ENCODE peak calls at places on chromosomes 13 and 19, in eight cellular contexts. F is HCT116, Z is small intestine, O is A673, T is psoas muscle, V is H9, I is sigmoid colon, H is spleen. K is an unnamed sample.

GRCh38 chr19:18089726-18090125 is 3.0 kb upstream of the IL12RB1 start:
- DNase-seq in F (no peak), V (no peak), Z (no peak), O (no peak), H (peak), I (no peak), T (no peak), K (no peak)

GRCh38 chr19:27794444-27795042 is 1418.4 kb downstream of the UQCRFS1 start:
- DNase-seq in F (no peak), H (peak), T (no peak), I (no peak), V (peak), O (peak), Z (no peak), K (peak)

GRCh38 chr13:40629678-40630384 is 36.6 kb downstream of the FOXO1 start:
- DNase-seq in T (no peak), Z (no peak), O (no peak), F (no peak), H (no peak), I (no peak), V (no peak), K (no peak)

GRCh38 chr13:60627071-60627686 is 230.2 kb downstream of the TDRD3 start:
- DNase-seq in O (peak), V (peak), I (no peak), F (peak), Z (peak), H (no peak), T (no peak), K (peak)

GRCh38 chr19:2680808-2681207 is 21.7 kb downstream of the GNG7 start:
- DNase-seq in H (no peak), V (no peak), F (no peak), O (no peak), I (no peak), T (no peak), Z (no peak), K (no peak)

GRCh38 chr13:71218960-71219359 is 648.0 kb downstream of the DACH1 start:
- DNase-seq in I (no peak), V (no peak), O (peak), H (no peak), Z (peak), F (no peak), T (no peak), K (no peak)

GRCh38 chr13:29369060-29369743 is 226.3 kb downstream of the SLC7A1 start:
- DNase-seq in I (no peak), O (peak), T (no peak), H (no peak), V (peak), Z (peak), F (peak), K (peak)

GRCh38 chr13:101623469-101624209 is 171.2 kb downstream of the ITGBL1 start:
- DNase-seq in Z (no peak), H (no peak), T (no peak), V (no peak), O (peak), F (no peak), I (no peak), K (no peak)

GRCh38 chr19:5644051-5644450 is 21.2 kb downstream of the SAFB start:
- DNase-seq in Z (no peak), V (no peak), O (no peak), T (no peak), H (no peak), F (no peak), I (no peak), K (no peak)

GRCh38 chr13:49791214-49791752 is 1.2 kb downstream of the KPNA3 start:
- DNase-seq in V (no peak), Z (peak), T (no peak), O (peak), I (no peak), H (no peak), F (no peak), K (peak)

GRCh38 chr13:81142306-81142999 is 801.5 kb upstream of the SPRY2 start:
- DNase-seq in Z (no peak), T (no peak), F (no peak), H (no peak), I (no peak), O (no peak), V (no peak), K (no peak)

GRCh38 chr19:38063921-38064320 is 156.9 kb downstream of the SIPA1L3 start:
- DNase-seq in H (no peak), I (no peak), O (no peak), Z (no peak), F (no peak), V (no peak), T (no peak), K (no peak)
- H3K27ac ChIP-seq in H (no peak), I (no peak), O (no peak), Z (no peak), F (no peak), V (no peak), T (no peak), K (peak)

DNA sequence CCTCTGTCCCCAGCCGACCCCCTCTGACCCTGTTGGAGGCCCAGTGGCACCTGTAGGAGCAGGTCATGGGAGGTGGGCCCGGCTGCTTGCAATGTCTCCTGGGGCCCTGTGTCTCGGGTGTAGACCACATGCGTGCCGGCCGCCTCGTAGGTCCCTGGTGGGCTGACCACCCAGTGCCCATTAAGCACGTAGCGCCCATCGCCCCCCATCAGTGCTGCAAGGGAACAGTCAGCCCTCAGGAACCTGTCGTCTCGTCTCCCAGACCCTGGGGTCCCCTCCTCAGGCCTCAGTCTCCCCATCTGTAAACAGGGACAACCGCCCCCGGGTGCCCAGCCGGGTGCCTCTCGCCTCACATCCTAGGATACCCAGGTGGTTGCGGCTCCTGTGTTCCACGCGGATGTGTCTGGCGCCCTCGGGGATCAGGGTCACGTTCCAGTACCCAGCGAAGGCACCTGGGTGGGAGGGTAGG is 5.6 kb downstream of the ADAMTSL5 start:
- DNase-seq in O (no peak), Z (no peak), F (no peak), I (peak), H (no peak), V (no peak), T (no peak), K (no peak)
- H3K27ac ChIP-seq in O (peak), Z (peak), F (peak), I (peak), H (peak), V (no peak), T (peak), K (no peak)

GRCh38 chr19:3695124-3695733 is 5.0 kb downstream of the PIP5K1C start:
- DNase-seq in Z (no peak), H (no peak), V (no peak), O (no peak), I (no peak), F (no peak), T (no peak), K (no peak)

GRCh38 chr19:3697094-3697493 is 3.2 kb downstream of the PIP5K1C start:
- DNase-seq in T (no peak), Z (no peak), H (no peak), O (no peak), I (no peak), V (no peak), F (no peak), K (no peak)

GRCh38 chr19:3697671-3698385 is 2.4 kb downstream of the PIP5K1C start:
- DNase-seq in V (no peak), I (no peak), T (no peak), Z (no peak), H (no peak), F (no peak), O (no peak), K (no peak)

GRCh38 chr19:3695986-3696659 is 4.1 kb downstream of the PIP5K1C start:
- DNase-seq in T (no peak), H (no peak), Z (no peak), V (no peak), F (no peak), O (no peak), I (no peak), K (no peak)

GRCh38 chr19:3696660-3696995 is 3.6 kb downstream of the PIP5K1C start:
- DNase-seq in Z (no peak), V (no peak), T (no peak), I (no peak), F (no peak), O (no peak), H (no peak), K (no peak)
- H3K27ac ChIP-seq in Z (no peak), V (no peak), T (no peak), I (peak), F (no peak), O (no peak), H (no peak), K (no peak)

DNA sequence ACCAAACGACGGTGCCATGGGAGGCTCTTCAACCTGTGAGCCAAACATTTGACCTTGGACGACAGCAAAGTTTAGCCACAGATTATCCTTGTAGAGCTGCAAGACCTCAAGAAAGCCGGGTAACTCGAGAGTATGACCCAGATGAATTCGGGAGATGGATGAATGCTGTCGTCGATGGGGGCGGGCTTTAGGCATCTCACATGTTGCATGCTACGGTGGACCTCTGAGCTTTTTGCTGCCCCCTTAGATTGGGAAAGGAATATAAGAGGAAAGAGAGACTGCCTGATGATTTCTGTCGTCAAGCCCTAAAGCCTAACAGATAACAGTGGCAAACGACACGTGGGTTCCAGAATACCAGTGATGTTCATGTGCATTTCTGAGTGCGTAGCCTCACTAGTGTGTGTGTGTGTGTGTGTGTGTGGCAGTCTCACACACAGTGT is 716 bp upstream of the ABCC4 start:
- DNase-seq in F (no peak), V (no peak), Z (peak), T (no peak), O (peak), H (no peak), I (no peak), K (no peak)
- H3K27ac ChIP-seq in F (peak), V (no peak), Z (no peak), T (peak), O (peak), H (peak), I (no peak), K (peak)

DNA sequence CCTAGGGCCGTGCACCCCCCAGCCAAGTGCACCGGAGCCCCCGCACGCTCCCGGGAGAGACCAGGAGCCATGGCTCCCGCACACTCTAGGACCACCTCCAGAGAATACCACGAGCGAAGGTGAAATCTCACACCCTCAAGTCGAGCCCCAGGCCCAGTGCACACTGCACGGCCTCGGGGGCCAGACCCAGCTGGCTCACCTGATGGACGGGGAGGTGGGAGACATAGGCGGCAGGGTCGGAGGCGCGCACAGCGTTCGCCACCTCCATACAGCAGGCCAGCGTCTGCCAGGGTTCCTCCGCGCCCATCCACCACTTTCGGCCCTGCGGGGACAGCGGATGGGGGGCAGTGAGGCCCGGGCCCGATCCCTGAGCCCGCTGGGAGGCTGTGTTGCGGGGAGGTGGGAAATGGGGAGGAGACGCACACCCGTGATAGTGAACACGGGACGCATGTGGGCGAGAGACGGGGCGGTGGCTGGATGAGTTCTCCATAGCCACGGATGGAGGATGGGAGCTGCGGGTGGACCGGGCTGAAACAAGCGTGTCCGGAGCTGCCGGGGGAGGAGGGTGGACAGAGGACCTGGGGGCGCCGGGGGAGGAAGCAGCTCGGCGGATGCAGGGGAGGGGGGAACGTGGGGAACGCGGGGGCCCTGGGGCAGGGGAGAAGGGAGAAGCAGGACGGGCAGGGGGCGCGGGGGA is 13.0 kb downstream of the POLRMT start:
- DNase-seq in V (no peak), T (no peak), O (no peak), H (no peak), I (no peak), Z (no peak), F (no peak), K (no peak)
- H3K27ac ChIP-seq in V (no peak), T (no peak), O (no peak), H (no peak), I (no peak), Z (no peak), F (no peak), K (no peak)

DNA sequence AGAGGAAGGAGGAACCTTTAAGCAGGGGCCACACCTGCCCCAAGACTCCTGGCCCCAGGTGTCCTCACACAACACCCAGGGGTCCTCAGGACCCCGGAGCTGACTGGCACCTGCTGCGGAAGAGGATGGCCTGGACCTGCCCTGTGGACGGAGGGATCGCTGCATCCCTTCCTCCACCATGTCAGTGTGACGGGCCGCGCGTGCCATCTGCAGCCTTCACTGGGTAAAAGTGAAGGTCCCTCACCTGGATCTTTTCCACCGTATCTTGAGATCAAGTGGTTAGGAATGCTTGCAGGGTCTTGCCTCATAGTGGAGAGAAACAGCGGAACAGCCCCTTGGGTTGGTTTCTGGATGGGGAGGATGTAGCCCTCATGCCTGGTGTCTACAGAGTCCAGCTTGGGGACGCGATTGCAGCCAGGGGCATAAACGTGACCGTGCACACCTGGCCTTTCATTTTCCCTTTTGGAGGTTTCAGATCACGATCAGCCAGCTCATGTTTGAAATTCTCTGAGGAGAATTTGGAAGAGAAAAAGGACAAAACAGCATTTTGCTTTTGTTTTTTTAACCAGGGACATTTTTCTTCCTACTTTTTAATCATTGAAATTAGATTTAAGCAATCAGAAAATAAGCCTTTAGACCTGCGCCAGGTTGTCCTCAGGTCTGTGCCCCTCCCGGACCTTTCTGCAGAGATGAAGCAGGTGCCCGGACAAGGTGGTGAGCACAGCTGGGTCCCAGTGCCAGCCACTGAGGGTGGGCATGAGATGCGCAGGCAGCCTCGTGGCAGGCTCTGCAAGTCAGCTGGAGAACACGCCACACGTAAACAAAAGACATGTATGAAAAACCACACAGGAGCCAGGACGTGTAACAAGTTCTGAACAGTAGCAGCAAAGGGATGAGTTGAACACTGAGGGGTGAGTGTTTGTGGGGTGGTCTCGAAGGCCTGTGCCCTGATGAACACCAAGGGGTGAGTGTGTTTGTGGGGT is 69.1 kb upstream of the MCF2L start:
- DNase-seq in T (no peak), H (peak), F (no peak), V (peak), I (peak), O (no peak), Z (no peak), K (no peak)
- H3K27ac ChIP-seq in T (no peak), H (no peak), F (no peak), V (no peak), I (no peak), O (no peak), Z (no peak), K (no peak)

GRCh38 chr19:8319807-8320520 is 1.2 kb downstream of the NDUFA7 start:
- DNase-seq in T (peak), I (no peak), Z (no peak), H (no peak), O (no peak), V (no peak), F (no peak), K (no peak)
- H3K27ac ChIP-seq in T (peak), I (no peak), Z (peak), H (peak), O (peak), V (no peak), F (peak), K (no peak)